ENCODE peak calls at places on chromosomes 11 and 22, in eight cellular contexts. P is heart left ventricle, X is lower lobe of right lung, U is HCT116, Z is K562, K is endothelial cell of umbilical vein, L is A549, O is sigmoid colon. Q is an unnamed sample.

GRCh38 chr11:86066606-86067229 is 2.2 kb downstream of the PICALM start:
- DNase-seq in L (no peak), P (no peak), O (no peak), X (no peak), U (no peak), K (peak), Z (no peak), Q (no peak)

GRCh38 chr11:20000393-20001134 is 159.7 kb downstream of the DBX1 start:
- DNase-seq in O (no peak), X (peak), L (no peak), U (no peak), P (peak), K (no peak), Z (no peak), Q (no peak)

GRCh38 chr22:28799834-28800307 is 498 bp downstream of the XBP1 start:
- DNase-seq in U (no peak), K (peak), O (peak), Z (peak), L (no peak), X (peak), P (peak), Q (peak)

GRCh38 chr11:44868455-44869421 is 81.9 kb downstream of the TP53I11 start:
- DNase-seq in U (no peak), Z (no peak), K (no peak), O (peak), X (no peak), P (no peak), L (no peak), Q (no peak)

GRCh38 chr11:3157381-3158130 is 7.6 kb downstream of the OSBPL5 start:
- DNase-seq in U (no peak), Z (no peak), X (peak), K (no peak), P (no peak), O (peak), L (no peak), Q (no peak)

GRCh38 chr22:42202669-42203068 is 67.8 kb downstream of the TCF20 start:
- DNase-seq in L (no peak), X (no peak), P (no peak), U (no peak), K (no peak), Z (no peak), O (no peak), Q (no peak)

GRCh38 chr22:43050995-43051394 is 36.0 kb upstream of the PACSIN2 start:
- DNase-seq in K (no peak), O (no peak), P (no peak), X (no peak), U (no peak), Z (no peak), L (no peak), Q (no peak)

GRCh38 chr11:73140213-73141030 is 1.7 kb downstream of the FCHSD2 start:
- DNase-seq in O (no peak), K (peak), U (no peak), X (no peak), P (peak), L (peak), Z (peak), Q (peak)

GRCh38 chr22:47374273-47374771 is 611.9 kb downstream of the TBC1D22A start:
- DNase-seq in O (peak), L (no peak), K (no peak), P (no peak), U (no peak), Z (no peak), X (peak), Q (no peak)

GRCh38 chr22:22168190-22168940 is 76.2 kb upstream of the VPREB1 start:
- DNase-seq in U (peak), O (no peak), Z (peak), X (no peak), K (no peak), P (no peak), L (peak), Q (no peak)

GRCh38 chr11:14335712-14336111 is 23.3 kb downstream of the RRAS2 start:
- DNase-seq in O (no peak), U (no peak), K (no peak), L (no peak), Z (no peak), P (no peak), X (no peak), Q (no peak)

DNA sequence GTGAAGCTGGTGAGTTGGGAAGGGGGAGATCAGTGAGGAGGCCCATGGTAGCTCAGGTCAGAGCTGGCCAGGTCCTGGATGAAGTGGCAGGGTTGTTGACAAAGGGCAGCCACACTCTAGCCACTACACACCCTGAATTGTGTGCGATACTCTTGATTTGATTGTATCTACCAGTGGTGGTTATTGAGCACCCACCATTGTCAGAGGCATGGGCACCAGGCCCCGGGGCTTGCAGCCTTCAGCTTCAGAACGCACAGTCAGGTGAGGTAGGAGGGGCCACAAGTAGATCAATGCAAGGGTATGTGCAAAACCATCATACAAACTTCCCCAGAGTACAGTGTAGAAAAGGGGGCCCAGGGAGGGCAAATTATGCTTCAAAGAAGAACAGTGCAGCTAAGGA is 38.1 kb downstream of the MICAL2 start:
- DNase-seq in Z (no peak), L (no peak), K (no peak), U (no peak), O (no peak), P (no peak), X (no peak), Q (no peak)
- TF ChIP-seq CTCF in Z (no peak), L (no peak), K (no peak), U (no peak), O (no peak), P (no peak), X (no peak), Q (no peak)

GRCh38 chr22:38406617-38407016 is 48.4 kb downstream of the KCNJ4 start:
- DNase-seq in O (no peak), K (no peak), P (no peak), Z (no peak), X (no peak), L (no peak), U (no peak), Q (no peak)
- H3K27ac ChIP-seq in O (no peak), K (no peak), P (no peak), Z (no peak), X (no peak), L (no peak), U (no peak), Q (no peak)

GRCh38 chr11:130359419-130359818 is 44.7 kb upstream of the ZBTB44 start:
- DNase-seq in P (no peak), Z (no peak), U (no peak), K (no peak), O (no peak), X (no peak), L (no peak), Q (no peak)
- H3K4me3 ChIP-seq in P (no peak), Z (no peak), U (no peak), K (no peak), O (no peak), X (no peak), L (no peak), Q (no peak)

DNA sequence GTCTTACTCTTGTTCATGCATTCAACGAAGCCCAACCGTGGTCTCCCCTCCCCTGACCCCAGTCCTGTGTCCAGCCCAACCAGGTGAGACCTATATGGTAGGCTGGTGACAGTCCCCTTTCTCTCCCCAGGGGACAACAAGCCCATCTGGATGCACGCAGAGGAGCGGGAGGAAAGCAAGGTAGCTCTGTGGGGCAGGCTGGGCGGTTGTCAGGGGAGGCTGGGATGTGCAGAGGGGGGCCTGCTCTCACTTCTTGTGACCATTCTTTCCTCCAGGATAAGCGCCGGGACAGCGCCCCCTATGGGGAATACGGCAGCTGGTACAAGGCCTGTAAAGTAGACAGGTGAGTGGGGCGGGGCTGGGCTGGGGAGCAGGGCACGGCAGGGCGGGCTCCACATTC is 3.5 kb upstream of the RAB1B start:
- DNase-seq in Z (peak), P (no peak), L (no peak), K (no peak), O (no peak), U (no peak), X (no peak), Q (peak)
- TF ChIP-seq CTCF in Z (peak), P (no peak), L (peak), K (peak), O (no peak), U (peak), X (peak), Q (peak)

GRCh38 chr11:608751-609354 is 6.9 kb downstream of the IRF7 start:
- DNase-seq in O (no peak), X (no peak), K (no peak), U (no peak), P (no peak), L (no peak), Z (no peak), Q (no peak)
- H3K27ac ChIP-seq in O (no peak), X (no peak), K (no peak), U (no peak), P (no peak), L (no peak), Z (no peak), Q (no peak)

DNA sequence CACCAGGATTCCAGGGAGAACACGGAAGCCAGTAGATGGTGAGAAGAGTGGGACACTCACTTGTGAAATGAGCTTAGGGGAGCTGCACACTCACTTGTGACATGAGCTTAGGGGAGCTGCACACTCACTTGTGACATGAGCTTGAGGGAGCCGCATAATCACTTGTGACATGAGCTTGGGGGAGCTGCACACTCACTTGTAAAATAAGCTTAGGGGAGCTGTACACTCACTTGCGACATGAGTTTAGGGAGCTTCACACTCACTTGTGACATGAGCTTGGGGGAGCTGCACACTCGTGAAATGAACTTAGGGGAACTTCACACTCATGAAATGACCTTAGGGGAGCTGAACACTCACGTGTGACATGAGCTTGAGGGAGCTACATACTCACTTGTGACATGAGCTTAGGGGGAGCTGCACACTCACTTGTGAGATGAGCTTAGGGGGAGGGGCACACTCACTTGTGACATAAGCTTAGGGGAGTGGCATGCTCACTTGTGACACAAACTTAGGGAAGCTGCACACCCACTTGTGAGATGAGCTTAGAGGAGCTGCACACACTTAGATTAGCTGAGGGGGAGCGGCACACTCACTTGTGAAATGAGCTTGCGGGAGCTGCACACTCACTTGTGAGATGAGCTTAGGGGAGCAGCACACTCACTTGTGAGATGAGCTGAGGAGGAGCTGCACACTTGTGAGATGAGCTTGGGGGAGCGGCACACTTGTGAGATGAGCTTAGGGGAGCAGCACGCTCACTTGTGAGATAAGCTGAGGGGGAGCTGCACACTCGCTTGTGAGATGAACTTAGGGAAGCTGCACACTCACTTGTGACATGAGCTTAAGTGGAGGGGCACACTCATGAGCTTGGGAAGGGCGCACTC is 59.0 kb downstream of the NCAPD3 start:
- DNase-seq in P (no peak), U (no peak), Z (no peak), O (no peak), L (no peak), K (no peak), X (no peak), Q (no peak)
- H3K4me3 ChIP-seq in P (no peak), U (no peak), Z (no peak), O (no peak), L (no peak), K (no peak), X (no peak), Q (no peak)

DNA sequence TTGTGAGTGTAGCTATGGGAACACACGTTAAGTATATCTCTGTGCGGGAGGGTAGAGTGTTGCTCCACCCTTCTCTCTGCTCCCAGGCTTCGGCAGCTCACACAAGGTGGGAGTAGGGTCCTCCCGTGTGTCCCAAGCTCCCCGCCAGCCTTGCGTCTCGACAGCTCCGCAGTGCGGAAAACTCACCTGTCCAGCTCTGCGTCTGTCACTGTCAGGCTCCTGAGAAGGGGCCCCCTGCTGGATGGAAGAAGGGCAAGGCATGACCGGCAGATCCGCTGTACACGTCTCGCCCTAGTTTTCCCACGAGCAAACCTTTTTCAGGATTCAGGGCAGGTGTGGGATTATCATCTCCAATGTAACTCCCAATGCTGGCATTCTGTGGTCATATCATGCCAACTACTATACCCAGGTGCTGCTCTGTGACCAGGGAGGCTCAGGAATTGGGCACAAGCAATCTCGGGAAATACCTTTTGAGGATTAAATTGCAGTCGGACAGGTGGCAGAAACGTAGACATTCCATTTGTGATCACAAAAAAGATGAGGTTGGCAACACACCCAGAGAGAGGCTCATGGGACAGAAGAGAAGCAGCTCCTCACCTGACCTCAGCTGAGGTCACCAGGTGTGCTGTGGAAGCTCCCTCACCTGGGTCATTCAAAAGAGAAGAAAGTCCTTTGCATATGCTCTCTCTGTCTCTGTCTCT is 314.0 kb upstream of the B3GAT1 start:
- DNase-seq in X (peak), U (peak), Z (peak), L (peak), P (no peak), O (no peak), K (no peak), Q (peak)
- TF ChIP-seq CTCF in X (peak), U (peak), Z (peak), L (no peak), P (no peak), O (no peak), K (no peak), Q (peak)

GRCh38 chr22:36405221-36405631 is 17.5 kb upstream of the MYH9 start:
- DNase-seq in Z (no peak), K (no peak), O (no peak), L (no peak), X (no peak), P (no peak), U (no peak), Q (no peak)

GRCh38 chr22:36405671-36406070 is 17.9 kb upstream of the MYH9 start:
- DNase-seq in P (peak), Z (no peak), U (no peak), X (peak), O (no peak), K (no peak), L (no peak), Q (peak)

GRCh38 chr22:36406721-36407120 is 19.0 kb upstream of the MYH9 start:
- DNase-seq in X (no peak), P (no peak), L (no peak), Z (no peak), U (no peak), O (no peak), K (no peak), Q (no peak)

GRCh38 chr22:36406139-36406538 is 18.4 kb upstream of the MYH9 start:
- DNase-seq in Z (no peak), L (no peak), O (no peak), U (no peak), P (no peak), X (no peak), K (no peak), Q (no peak)

DNA sequence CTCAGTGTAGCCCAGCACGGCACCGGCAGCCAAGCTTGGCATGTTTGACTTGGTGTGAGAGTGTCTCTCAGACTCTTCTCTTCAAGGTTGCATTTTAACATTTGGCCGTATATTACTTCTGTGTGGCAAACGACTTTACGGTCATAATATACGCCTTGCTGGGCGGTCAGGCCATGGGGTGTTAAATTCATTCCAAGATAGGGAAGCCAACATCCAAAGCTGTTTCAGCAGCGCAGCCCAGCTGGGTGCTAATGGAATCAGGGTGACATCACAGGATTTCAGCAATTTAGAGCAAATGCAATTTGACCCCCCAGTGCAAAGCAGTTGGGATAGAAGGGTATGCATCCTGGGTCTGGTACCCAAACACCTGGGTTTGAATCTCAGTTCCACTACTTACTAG is 16.7 kb upstream of the MYH9 start:
- DNase-seq in L (no peak), O (no peak), U (no peak), K (no peak), P (no peak), X (no peak), Z (no peak), Q (no peak)
- H3K27ac ChIP-seq in L (no peak), O (no peak), U (no peak), K (no peak), P (no peak), X (no peak), Z (no peak), Q (no peak)

GRCh38 chr11:65592840-65593517 is 2.6 kb downstream of the KCNK7 start:
- DNase-seq in U (no peak), P (no peak), Z (no peak), X (no peak), L (no peak), O (no peak), K (no peak), Q (no peak)
- H3K4me3 ChIP-seq in U (no peak), P (no peak), Z (no peak), X (peak), L (no peak), O (no peak), K (no peak), Q (no peak)

Q was measured in stomach.